ENCODE peak calls at places on chromosomes 6 and 20, in seven cellular contexts. J is activated CD4-positive, alpha-beta T cell treated with anti-CD3 and anti-CD28 coated beads, Interleukin-2, amount 50 U/mL, for 48 hours; Z is SHP77; S is RWPE2; L is astrocyte of the hippocampus; P is HL-60; C is activated T-helper 2 cell treated with anti-CD3 and anti-CD28 coated beads, Interferon-gamma antibody, Interleukin-2, Interleukin-4, amounts not matched to agents 10 μg/mL and 5 μg/mL and 100 μg/mL, durations not matched to agents 14 hours and 24 hours and 36 hours. F is an unnamed sample.

GRCh38 chr6:129104131-129104530 is 221.2 kb downstream of the LAMA2 start:
- DNase-seq in C (no peak), L (no peak), S (no peak), J (no peak), P (no peak), Z (no peak), F (no peak)

GRCh38 chr6:83370607-83371006 is 60.2 kb downstream of the ME1 start:
- DNase-seq in J (no peak), S (no peak), P (no peak), C (no peak), Z (no peak), L (no peak), F (no peak)

GRCh38 chr6:133710826-133711225 is 178.1 kb upstream of the TCF21 start:
- DNase-seq in J (no peak), C (no peak), P (no peak), S (no peak), L (no peak), Z (no peak), F (peak; percentile 10)

GRCh38 chr6:132300323-132300949 is 100.8 kb downstream of the MOXD1 start:
- DNase-seq in Z (peak; percentile 47), P (peak; percentile 44), C (no peak), J (peak; percentile 17), L (peak; percentile 77), S (no peak), F (no peak)

GRCh38 chr6:39843305-39844020 is 51.3 kb downstream of the DAAM2 start:
- DNase-seq in J (no peak), P (no peak), Z (no peak), C (no peak), S (no peak), L (no peak), F (no peak)

GRCh38 chr6:52020961-52021570 is 66.3 kb downstream of the PKHD1 start:
- DNase-seq in Z (no peak), L (peak; percentile 53), P (no peak), J (no peak), S (no peak), C (no peak), F (no peak)

GRCh38 chr6:53042112-53042511 is 23.1 kb upstream of the FBXO9 start:
- DNase-seq in Z (no peak), C (no peak), P (no peak), J (no peak), L (peak; percentile 90), S (no peak), F (no peak)

GRCh38 chr6:28235912-28236452 is 10.9 kb downstream of the ZSCAN9 start:
- DNase-seq in C (no peak), Z (no peak), L (no peak), P (peak; percentile 40), S (no peak), J (no peak), F (no peak)

GRCh38 chr6:143068001-143068400 is 7.3 kb downstream of the AIG1 start:
- DNase-seq in P (no peak), Z (no peak), L (peak; percentile 63), J (no peak), S (no peak), C (no peak), F (no peak)

GRCh38 chr20:32110173-32110704 is 725 bp downstream of the TM9SF4 start:
- DNase-seq in P (no peak), J (no peak), Z (no peak), C (no peak), S (peak; percentile 82), L (no peak), F (no peak)

GRCh38 chr6:7593234-7593633 is 3.2 kb downstream of the SNRNP48 start:
- DNase-seq in S (no peak), J (no peak), Z (no peak), L (no peak), P (no peak), C (no peak), F (no peak)

GRCh38 chr6:40668203-40668602 is 81.0 kb upstream of the LRFN2 start:
- DNase-seq in S (no peak), Z (no peak), P (no peak), C (no peak), L (no peak), J (no peak), F (no peak)

GRCh38 chr6:122710908-122711307 is 68.6 kb upstream of the FABP7 start:
- DNase-seq in S (no peak), P (no peak), L (no peak), J (no peak), Z (no peak), C (no peak), F (no peak)

GRCh38 chr20:4160761-4161305 is 145.5 kb upstream of the RNF24 start:
- DNase-seq in P (peak; percentile 56), Z (no peak), S (no peak), C (peak; percentile 29), L (peak; percentile 84), J (peak; percentile 40), F (peak; percentile 33)

GRCh38 chr6:157753291-157753690 is 69.8 kb upstream of the SNX9 start:
- DNase-seq in L (no peak), P (no peak), S (no peak), C (no peak), J (no peak), Z (no peak), F (no peak)

GRCh38 chr20:46970937-46971630 is 76.4 kb downstream of the EYA2 start:
- DNase-seq in S (peak; percentile 79), Z (no peak), P (no peak), L (peak; percentile 36), J (no peak), C (no peak), F (peak; percentile 2)

GRCh38 chr6:4647414-4648365 is 128.5 kb upstream of the CDYL start:
- DNase-seq in J (peak; percentile 26), Z (peak; percentile 77), C (no peak), L (peak; percentile 90), S (no peak), P (no peak), F (peak; percentile 28)

GRCh38 chr20:35341366-35342028 is 49.3 kb upstream of the FAM83C start:
- DNase-seq in Z (no peak), P (no peak), J (no peak), C (no peak), L (peak; percentile 67), S (no peak), F (no peak)

GRCh38 chr20:63223826-63224207 is 7.9 kb upstream of the YTHDF1 start:
- DNase-seq in S (no peak), L (no peak), J (no peak), Z (no peak), C (no peak), P (no peak), F (no peak)

GRCh38 chr6:136113736-136114173 is 136.4 kb downstream of the MTFR2 start:
- DNase-seq in L (peak; percentile 70), P (peak; percentile 65), S (no peak), J (no peak), C (peak; percentile 9), Z (peak; percentile 51), F (no peak)

GRCh38 chr20:32539817-32540675 is 45.1 kb downstream of the NOL4L start:
- DNase-seq in S (peak; percentile 76), L (no peak), P (peak; percentile 51), J (peak; percentile 68), C (peak; percentile 74), Z (no peak), F (peak; percentile 70)

GRCh38 chr6:146913842-146914562 is 290.2 kb upstream of the STXBP5 start:
- DNase-seq in P (peak; percentile 51), C (no peak), J (no peak), Z (peak; percentile 78), S (peak; percentile 91), L (peak; percentile 99), F (no peak)

F was measured in stimulated activated naive CD8-positive, alpha-beta T cell treated with anti-CD3 and anti-CD28 coated beads, Interleukin-15, amount 100 ng/mL, for 72 hours.